ENCODE peak calls at places on chromosomes 16 and 17, in six cellular contexts. G, N, E, I, Q and L are unnamed samples.

GRCh38 chr17:2366747-2367494 is 29.6 kb downstream of the SGSM2 start:
- DNase-seq in Q (no peak), I (no peak), N (no peak), E (no peak), G (no peak), L (peak)

GRCh38 chr17:49193513-49194296 is 16.7 kb downstream of the GNGT2 start:
- DNase-seq in Q (peak), N (peak), G (peak), I (peak), E (no peak), L (peak)

GRCh38 chr16:46607529-46607928 is 13.7 kb downstream of the SHCBP1 start:
- DNase-seq in G (peak), Q (peak), I (no peak), N (peak), E (no peak), L (no peak)

GRCh38 chr17:40452074-40452787 is 9.0 kb downstream of the IGFBP4 start:
- DNase-seq in Q (no peak), I (peak), N (no peak), E (no peak), G (peak), L (no peak)

GRCh38 chr16:23080747-23081146 is 68.5 kb downstream of the USP31 start:
- DNase-seq in Q (no peak), G (peak), E (no peak), N (no peak), I (no peak), L (no peak)

GRCh38 chr17:80051681-80052080 is 15.2 kb downstream of the CCDC40 start:
- DNase-seq in N (no peak), Q (no peak), G (no peak), E (no peak), I (no peak), L (no peak)

GRCh38 chr17:82884923-82885322 is 45.1 kb upstream of the ZNF750 start:
- DNase-seq in G (no peak), E (peak), I (no peak), N (no peak), Q (no peak), L (no peak)

GRCh38 chr17:19495828-19496227 is 37.8 kb upstream of the SLC47A1 start:
- DNase-seq in E (no peak), I (no peak), N (no peak), G (no peak), Q (no peak), L (no peak)

GRCh38 chr16:59296888-59297287 is 562.8 kb upstream of the GOT2 start:
- DNase-seq in I (no peak), E (no peak), N (no peak), Q (no peak), G (no peak), L (no peak)
- H3K4me3 ChIP-seq in I (no peak), E (no peak), N (no peak), Q (no peak), G (no peak), L (no peak)

GRCh38 chr16:31474778-31475738 is 3.1 kb downstream of the TGFB1I1 start:
- DNase-seq in Q (no peak), E (no peak), I (no peak), G (no peak), N (no peak), L (no peak)

GRCh38 chr16:31472559-31473203 is 729 bp downstream of the TGFB1I1 start:
- DNase-seq in E (no peak), N (peak), G (peak), I (peak), Q (peak), L (peak)

GRCh38 chr16:31471875-31472558 is at the start of gene TGFB1I1:
- DNase-seq in Q (peak), G (peak), I (peak), N (no peak), E (no peak), L (peak)

GRCh38 chr16:31474173-31474714 is 2.3 kb downstream of the TGFB1I1 start:
- DNase-seq in G (peak), N (no peak), Q (no peak), E (no peak), I (no peak), L (no peak)

GRCh38 chr16:31473300-31474052 is 1.5 kb downstream of the TGFB1I1 start:
- DNase-seq in G (no peak), E (no peak), I (no peak), N (no peak), Q (no peak), L (no peak)
- H3K4me3 ChIP-seq in G (peak), E (no peak), I (no peak), N (no peak), Q (no peak), L (no peak)

GRCh38 chr16:84226026-84226425 is 13.8 kb downstream of the KCNG4 start:
- DNase-seq in Q (no peak), G (peak), I (no peak), E (no peak), N (no peak), L (no peak)

GRCh38 chr16:84225571-84225970 is 14.2 kb downstream of the KCNG4 start:
- DNase-seq in N (no peak), G (no peak), I (no peak), Q (no peak), E (no peak), L (no peak)

GRCh38 chr16:84225126-84225525 is 14.7 kb downstream of the KCNG4 start:
- DNase-seq in G (no peak), I (no peak), E (no peak), N (no peak), Q (no peak), L (no peak)

GRCh38 chr16:84224554-84224953 is 15.3 kb downstream of the KCNG4 start:
- DNase-seq in E (no peak), I (no peak), N (no peak), Q (no peak), G (no peak), L (no peak)

DNA sequence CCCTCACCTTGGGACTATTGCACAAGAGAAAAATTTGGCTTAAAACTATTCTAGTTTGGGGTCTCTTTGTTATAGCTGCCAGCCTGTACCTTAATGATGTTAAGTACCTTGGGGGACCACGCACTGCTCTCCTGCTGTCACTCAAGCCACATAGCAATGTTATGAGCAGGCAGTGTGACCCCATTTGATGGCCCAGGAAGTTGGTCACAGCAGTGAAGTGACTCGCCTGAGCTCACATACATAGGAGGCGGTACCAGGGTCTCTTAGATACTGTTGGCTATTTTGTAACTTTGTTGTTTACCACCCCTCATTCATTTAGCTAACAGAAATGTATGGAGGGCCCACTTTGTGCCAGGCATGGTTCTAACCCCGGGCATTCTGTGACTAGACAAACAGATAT is 16.4 kb downstream of the KCNG4 start:
- DNase-seq in E (no peak), N (no peak), G (peak), I (no peak), Q (peak), L (no peak)
- H3K4me3 ChIP-seq in E (no peak), N (no peak), G (no peak), I (no peak), Q (no peak), L (no peak)

DNA sequence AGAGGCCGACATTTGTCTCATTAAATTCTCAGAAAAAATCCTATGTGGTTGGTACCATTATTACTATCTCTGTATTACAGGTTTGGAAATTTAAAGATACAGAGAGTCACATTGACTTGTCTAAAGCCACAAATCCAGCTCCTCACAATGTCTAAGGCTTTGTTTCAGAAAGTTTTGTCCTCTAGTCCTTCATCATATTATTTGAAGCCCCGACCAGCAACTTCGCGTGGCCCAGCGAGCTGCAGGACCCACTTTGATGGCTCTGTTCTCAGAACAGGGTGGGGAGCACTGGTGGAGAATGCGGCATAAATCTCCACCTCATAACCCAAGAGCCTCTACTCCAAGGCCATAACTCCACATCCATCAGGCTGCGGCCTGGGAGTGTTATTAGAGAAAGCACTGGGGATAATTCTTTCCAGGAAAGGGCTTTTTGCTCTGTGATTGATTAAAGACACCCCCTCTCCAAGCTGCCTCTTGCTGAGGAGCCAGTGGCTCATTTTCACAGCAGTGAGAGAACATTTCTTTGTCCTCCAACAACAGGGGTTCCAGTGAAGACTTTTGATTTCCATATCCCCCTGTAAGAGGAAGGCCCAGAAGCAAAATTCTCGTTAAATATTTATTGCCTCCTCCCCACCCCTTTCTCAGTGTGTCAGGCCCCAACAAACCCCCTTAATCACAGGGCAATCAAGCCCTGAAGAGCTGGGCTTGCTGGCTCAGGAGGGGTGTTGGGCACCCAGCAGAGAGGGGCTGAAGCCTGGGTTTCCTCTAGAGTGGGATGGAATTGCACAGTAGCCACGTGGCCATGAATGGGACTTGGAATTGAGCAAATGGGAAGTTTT is 113.7 kb upstream of the CDH11 start:
- DNase-seq in G (no peak), I (no peak), Q (no peak), N (peak), E (no peak), L (no peak)
- H3K4me3 ChIP-seq in G (no peak), I (no peak), Q (no peak), N (no peak), E (no peak), L (no peak)

DNA sequence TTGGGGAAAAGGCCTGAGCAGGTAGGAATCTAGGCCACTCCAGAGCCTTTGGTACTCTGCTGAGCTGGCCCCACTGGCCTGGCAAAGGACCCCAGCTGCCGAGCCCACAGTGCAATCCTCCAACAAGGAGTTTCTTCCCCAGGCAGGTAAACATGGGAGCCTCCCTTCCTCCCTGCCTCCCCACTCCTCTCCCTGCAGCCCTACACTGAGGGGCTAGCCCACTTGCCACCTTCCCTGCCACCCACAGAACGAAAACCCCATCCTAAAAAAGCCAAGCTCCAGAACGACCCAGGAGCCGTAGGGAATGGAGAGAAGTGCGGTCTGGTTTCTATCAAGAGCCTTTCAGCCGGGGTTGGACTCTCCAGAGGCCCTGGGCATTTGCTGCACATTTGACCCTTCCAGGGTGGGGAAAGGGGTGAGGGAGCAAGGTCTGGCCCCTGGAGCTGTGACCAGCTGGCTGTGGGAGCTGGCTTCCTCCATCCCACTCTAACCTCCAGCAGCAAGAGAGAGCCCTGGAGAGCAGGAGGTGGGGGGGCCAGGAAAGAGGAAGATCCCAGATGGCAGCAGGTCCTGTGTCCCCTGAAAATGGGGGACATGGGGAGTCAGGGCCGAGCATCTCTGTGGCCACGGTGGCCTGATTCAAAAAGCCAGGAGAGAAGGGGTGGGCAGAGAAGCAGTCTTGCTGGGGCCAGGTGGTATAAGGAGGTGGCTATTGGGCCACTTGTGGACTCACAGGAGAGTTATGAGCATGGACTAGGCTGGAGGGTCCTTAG is 1.3 kb downstream of the HID1 start:
- DNase-seq in N (no peak), G (no peak), I (no peak), Q (no peak), E (no peak), L (no peak)
- H3K4me3 ChIP-seq in N (peak), G (no peak), I (no peak), Q (peak), E (no peak), L (no peak)

GRCh38 chr17:74424658-74425057 is 7.2 kb upstream of the GPRC5C start:
- DNase-seq in Q (no peak), G (no peak), I (no peak), E (no peak), N (no peak), L (no peak)

GRCh38 chr17:74429604-74430384 is 2.1 kb upstream of the GPRC5C start:
- DNase-seq in E (no peak), Q (peak), N (no peak), G (no peak), I (no peak), L (no peak)

GRCh38 chr17:74426551-74427047 is 5.3 kb upstream of the GPRC5C start:
- DNase-seq in N (no peak), E (no peak), I (no peak), G (peak), Q (no peak), L (no peak)

GRCh38 chr17:74427763-74428153 is 4.1 kb upstream of the GPRC5C start:
- DNase-seq in G (no peak), I (no peak), E (no peak), Q (no peak), N (no peak), L (no peak)

GRCh38 chr17:74427048-74427762 is 4.7 kb upstream of the GPRC5C start:
- DNase-seq in I (no peak), N (no peak), E (no peak), G (no peak), Q (no peak), L (no peak)
- H3K4me3 ChIP-seq in I (no peak), N (no peak), E (no peak), G (no peak), Q (no peak), L (no peak)